ENCODE peak calls at places on chromosomes 5 and 9, in six cellular contexts. V is PC-9, Y is mesenchymal stem cell, B is astrocyte, Q is IMR-90, L is lung. N is an unnamed sample. For H3K4me1, the result is how much of the 10 kb centered on the place peaks cover.

GRCh38 chr5:40437452-40437861 is 242.3 kb upstream of the PTGER4 start:
- DNase-seq in B (peak), L (no peak), Y (peak), V (peak), Q (peak), N (no peak)

GRCh38 chr5:134138416-134139376 is 24.2 kb downstream of the TCF7 start:
- DNase-seq in B (peak), Y (peak), L (no peak), V (no peak), Q (peak), N (no peak)

GRCh38 chr5:144179226-144179625 is 8.6 kb downstream of the KCTD16 start:
- DNase-seq in V (no peak), Q (no peak), L (no peak), B (no peak), Y (no peak), N (no peak)

GRCh38 chr9:137159105-137160053 is 10.5 kb downstream of the LRRC26 start:
- DNase-seq in Y (no peak), Q (no peak), V (no peak), B (no peak), L (no peak), N (no peak)

GRCh38 chr5:456351-457194 is 13.6 kb downstream of the EXOC3 start:
- DNase-seq in Q (no peak), L (no peak), V (no peak), B (peak), Y (no peak), N (no peak)

GRCh38 chr5:60521379-60522298 is 178.3 kb downstream of the DEPDC1B start:
- DNase-seq in Y (peak), B (no peak), V (no peak), Q (no peak), L (no peak), N (no peak)

GRCh38 chr5:73193592-73193991 is 20.6 kb downstream of the TMEM174 start:
- DNase-seq in Y (no peak), L (no peak), B (no peak), V (no peak), Q (no peak), N (no peak)

GRCh38 chr5:150999704-151000452 is 20.5 kb upstream of the GPX3 start:
- DNase-seq in B (no peak), L (no peak), Y (no peak), V (no peak), Q (peak), N (no peak)

GRCh38 chr9:96183751-96184150 is 118.2 kb downstream of the HSD17B3 start:
- DNase-seq in V (no peak), B (no peak), L (no peak), Y (no peak), Q (no peak), N (no peak)

GRCh38 chr5:174559141-174559540 is 165.2 kb upstream of the MSX2 start:
- DNase-seq in B (peak), Q (peak), L (no peak), V (no peak), Y (no peak), N (no peak)

GRCh38 chr5:58946232-58946631 is 363.4 kb downstream of the RAB3C start:
- DNase-seq in L (no peak), Y (no peak), B (no peak), Q (no peak), V (no peak), N (no peak)

GRCh38 chr9:137311171-137311970 is 9.3 kb upstream of the NRARP start:
- DNase-seq in V (peak), B (peak), L (no peak), Q (peak), Y (no peak), N (no peak)

GRCh38 chr9:33287087-33287490 is 3.2 kb upstream of the NFX1 start:
- DNase-seq in V (peak), L (peak), B (peak), Y (peak), Q (peak), N (no peak)

GRCh38 chr9:136533775-136534157 is 12.1 kb downstream of the NOTCH1 start:
- DNase-seq in Y (no peak), L (peak), V (peak), B (no peak), Q (no peak), N (no peak)

GRCh38 chr9:21119093-21119770 is 22.4 kb downstream of the IFNW1 start:
- DNase-seq in Q (no peak), B (no peak), L (no peak), V (no peak), Y (no peak), N (no peak)
- H3K27ac ChIP-seq in Q (no peak), B (no peak), L (no peak), V (no peak), Y (no peak), N (no peak)

GRCh38 chr9:134375430-134376385 is 49.5 kb downstream of the RXRA start:
- DNase-seq in Y (peak), Q (no peak), L (no peak), V (no peak), B (peak), N (no peak)

GRCh38 chr9:134373953-134374300 is 47.7 kb downstream of the RXRA start:
- DNase-seq in Q (no peak), Y (no peak), V (no peak), L (no peak), B (no peak), N (no peak)

GRCh38 chr9:134375011-134375390 is 48.7 kb downstream of the RXRA start:
- DNase-seq in Y (peak), B (peak), L (no peak), Q (no peak), V (no peak), N (no peak)

GRCh38 chr9:134373269-134373668 is 47.0 kb downstream of the RXRA start:
- DNase-seq in B (no peak), L (no peak), V (no peak), Q (no peak), Y (no peak), N (no peak)

GRCh38 chr9:134374301-134375010 is 48.2 kb downstream of the RXRA start:
- DNase-seq in L (no peak), Y (no peak), V (no peak), B (no peak), Q (no peak), N (no peak)
- H3K4me3 ChIP-seq in L (no peak), Y (no peak), V (no peak), B (no peak), Q (no peak), N (no peak)

GRCh38 chr9:128056086-128056485 is 11.0 kb downstream of the NAIF1 start:
- DNase-seq in Q (no peak), L (no peak), B (no peak), Y (no peak), V (no peak), N (no peak)

GRCh38 chr9:128055222-128056040 is 11.7 kb downstream of the NAIF1 start:
- DNase-seq in V (no peak), B (no peak), L (peak), Y (peak), Q (no peak), N (no peak)

GRCh38 chr9:128056887-128057723 is 10.0 kb downstream of the NAIF1 start:
- DNase-seq in V (no peak), B (no peak), Y (peak), Q (peak), L (no peak), N (no peak)

GRCh38 chr9:128059365-128059983 is 7.6 kb downstream of the NAIF1 start:
- DNase-seq in L (no peak), V (no peak), B (no peak), Y (no peak), Q (no peak), N (no peak)

GRCh38 chr9:128057724-128058409 is 9.3 kb downstream of the NAIF1 start:
- DNase-seq in V (no peak), B (no peak), Y (no peak), L (no peak), Q (no peak), N (no peak)
- H3K4me1 ChIP-seq in V (under half), B (under half), Y (under half), L (under half), Q (under half), N (under half)

GRCh38 chr5:158209219-158209908 is 350.4 kb upstream of the CLINT1 start:
- DNase-seq in V (no peak), Y (no peak), L (no peak), B (no peak), Q (no peak), N (no peak)
- H3K27ac ChIP-seq in V (no peak), Y (no peak), L (no peak), B (no peak), Q (no peak), N (no peak)

GRCh38 chr5:1642621-1643061 is 118.9 kb upstream of the LPCAT1 start:
- DNase-seq in V (no peak), Q (no peak), Y (no peak), B (no peak), L (no peak), N (no peak)

GRCh38 chr5:1642221-1642620 is 118.5 kb upstream of the LPCAT1 start:
- DNase-seq in L (no peak), Q (no peak), B (no peak), V (no peak), Y (no peak), N (no peak)

GRCh38 chr5:1643651-1644392 is 120.1 kb upstream of the LPCAT1 start:
- DNase-seq in B (no peak), L (no peak), V (no peak), Y (peak), Q (no peak), N (no peak)

GRCh38 chr5:1647580-1647979 is 123.8 kb upstream of the LPCAT1 start:
- DNase-seq in L (no peak), B (no peak), V (no peak), Q (no peak), Y (no peak), N (no peak)

GRCh38 chr5:1644810-1645571 is 121.2 kb upstream of the LPCAT1 start:
- DNase-seq in Q (peak), V (peak), Y (peak), L (peak), B (peak), N (peak)
- H3K4me3 ChIP-seq in Q (no peak), V (no peak), Y (peak), L (no peak), B (no peak), N (no peak)